ENCODE peak calls at places on chromosomes 2 and 18, in five cellular contexts. One of them, this sample, is unnamed.

GRCh38 chr2:68828887-68829708 is 42.1 kb downstream of the BMP10 start:
- DNase-seq in A549: peak
- DNase-seq in HepG2: peak
- DNase-seq in K562: peak
- DNase-seq in GM12878: no peak
- DNase-seq in this sample: no peak

GRCh38 chr2:59297829-59298228 is 1056.7 kb upstream of the FANCL start:
- DNase-seq in A549: no peak
- DNase-seq in HepG2: no peak
- DNase-seq in K562: no peak
- DNase-seq in GM12878: no peak
- DNase-seq in this sample: no peak

GRCh38 chr18:26777316-26778053 is 88.0 kb downstream of the AQP4 start:
- DNase-seq in A549: no peak
- DNase-seq in HepG2: no peak
- DNase-seq in K562: no peak
- DNase-seq in GM12878: no peak
- DNase-seq in this sample: no peak

GRCh38 chr2:191611614-191612013 is 66.3 kb upstream of the NABP1 start:
- DNase-seq in A549: no peak
- DNase-seq in HepG2: no peak
- DNase-seq in K562: no peak
- DNase-seq in GM12878: no peak
- DNase-seq in this sample: no peak

GRCh38 chr2:111030271-111030891 is 90.3 kb upstream of the BCL2L11 start:
- DNase-seq in A549: no peak
- DNase-seq in HepG2: no peak
- DNase-seq in K562: no peak
- DNase-seq in GM12878: no peak
- DNase-seq in this sample: no peak

GRCh38 chr2:229270551-229271410 is at the start of gene PID1:
- DNase-seq in A549: peak
- DNase-seq in HepG2: no peak
- DNase-seq in K562: no peak
- DNase-seq in GM12878: no peak
- DNase-seq in this sample: no peak

GRCh38 chr2:88307817-88308216 is 137.7 kb downstream of the THNSL2 start:
- DNase-seq in A549: peak
- DNase-seq in HepG2: peak
- DNase-seq in K562: peak
- DNase-seq in GM12878: no peak
- DNase-seq in this sample: no peak

GRCh38 chr2:3159801-3160545 is 217.6 kb downstream of the EIPR1 start:
- DNase-seq in A549: no peak
- DNase-seq in HepG2: no peak
- DNase-seq in K562: no peak
- DNase-seq in GM12878: no peak
- DNase-seq in this sample: no peak

GRCh38 chr2:188678921-188679320 is 295.3 kb upstream of the COL3A1 start:
- DNase-seq in A549: no peak
- DNase-seq in HepG2: no peak
- DNase-seq in K562: no peak
- DNase-seq in GM12878: no peak
- DNase-seq in this sample: no peak

GRCh38 chr18:59015531-59016152 is 124.0 kb upstream of the SEC11C start:
- DNase-seq in A549: no peak
- DNase-seq in HepG2: no peak
- DNase-seq in K562: no peak
- DNase-seq in GM12878: no peak
- DNase-seq in this sample: no peak

GRCh38 chr2:96174251-96175144 is 29.3 kb upstream of the DUSP2 start:
- DNase-seq in A549: peak
- DNase-seq in HepG2: peak
- DNase-seq in K562: peak
- DNase-seq in GM12878: no peak
- DNase-seq in this sample: peak

GRCh38 chr18:13452851-13453524 is 234.4 kb downstream of the LDLRAD4 start:
- DNase-seq in A549: no peak
- DNase-seq in HepG2: no peak
- DNase-seq in K562: no peak
- DNase-seq in GM12878: no peak
- DNase-seq in this sample: no peak

GRCh38 chr18:50737127-50737526 is 82.7 kb downstream of the MRO start:
- DNase-seq in A549: no peak
- DNase-seq in HepG2: peak
- DNase-seq in K562: no peak
- DNase-seq in GM12878: no peak
- DNase-seq in this sample: no peak

GRCh38 chr18:78803104-78803503 is 176.5 kb upstream of the SALL3 start:
- DNase-seq in A549: no peak
- DNase-seq in HepG2: no peak
- DNase-seq in K562: no peak
- DNase-seq in GM12878: no peak
- DNase-seq in this sample: no peak

GRCh38 chr2:218370410-218371063 is 11.5 kb upstream of the SLC11A1 start:
- DNase-seq in A549: no peak
- DNase-seq in HepG2: peak
- DNase-seq in K562: no peak
- DNase-seq in GM12878: no peak
- DNase-seq in this sample: no peak

GRCh38 chr2:26297061-26297460 is 48.9 kb upstream of the SELENOI start:
- DNase-seq in A549: no peak
- DNase-seq in HepG2: no peak
- DNase-seq in K562: no peak
- DNase-seq in GM12878: no peak
- DNase-seq in this sample: no peak

GRCh38 chr18:13608791-13609552 is 117.4 kb downstream of the FAM210A start:
- DNase-seq in A549: no peak
- DNase-seq in HepG2: no peak
- DNase-seq in K562: no peak
- DNase-seq in GM12878: no peak
- DNase-seq in this sample: no peak

GRCh38 chr18:48300463-48300961 is 108.7 kb downstream of the ZBTB7C start:
- DNase-seq in A549: no peak
- DNase-seq in HepG2: no peak
- DNase-seq in K562: peak
- DNase-seq in GM12878: no peak
- DNase-seq in this sample: no peak

GRCh38 chr2:62660582-62661262 is 44.8 kb upstream of the EHBP1 start:
- DNase-seq in A549: no peak
- DNase-seq in HepG2: no peak
- DNase-seq in K562: no peak
- DNase-seq in GM12878: no peak
- DNase-seq in this sample: no peak

GRCh38 chr2:98944786-98945185 is 8.8 kb upstream of the CRACDL start:
- DNase-seq in A549: no peak
- DNase-seq in HepG2: no peak
- DNase-seq in K562: no peak
- DNase-seq in GM12878: no peak
- DNase-seq in this sample: no peak

GRCh38 chr2:74691955-74692354 is 37.9 kb downstream of the SEMA4F start:
- DNase-seq in A549: no peak
- DNase-seq in HepG2: no peak
- DNase-seq in K562: no peak
- DNase-seq in GM12878: no peak
- DNase-seq in this sample: no peak

GRCh38 chr2:74694281-74694680 is 40.2 kb downstream of the SEMA4F start:
- DNase-seq in A549: no peak
- DNase-seq in HepG2: no peak
- DNase-seq in K562: no peak
- DNase-seq in GM12878: no peak
- DNase-seq in this sample: no peak

GRCh38 chr2:74689671-74690070 is 35.6 kb downstream of the SEMA4F start:
- DNase-seq in A549: no peak
- DNase-seq in HepG2: no peak
- DNase-seq in K562: no peak
- DNase-seq in GM12878: no peak
- DNase-seq in this sample: no peak

GRCh38 chr2:74688881-74689280 is 34.8 kb downstream of the SEMA4F start:
- DNase-seq in A549: no peak
- DNase-seq in HepG2: no peak
- DNase-seq in K562: no peak
- DNase-seq in GM12878: no peak
- DNase-seq in this sample: no peak

GRCh38 chr2:74690571-74690970 is 36.5 kb downstream of the SEMA4F start:
- DNase-seq in A549: peak
- DNase-seq in HepG2: peak
- DNase-seq in K562: peak
- DNase-seq in GM12878: peak
- DNase-seq in this sample: no peak
- TF ChIP-seq HDAC2 in A549: no peak
- TF ChIP-seq HDAC2 in HepG2: no peak
- TF ChIP-seq HDAC2 in K562: no peak
- TF ChIP-seq HDAC2 in GM12878: no peak
- TF ChIP-seq HDAC2 in this sample: no peak

DNA sequence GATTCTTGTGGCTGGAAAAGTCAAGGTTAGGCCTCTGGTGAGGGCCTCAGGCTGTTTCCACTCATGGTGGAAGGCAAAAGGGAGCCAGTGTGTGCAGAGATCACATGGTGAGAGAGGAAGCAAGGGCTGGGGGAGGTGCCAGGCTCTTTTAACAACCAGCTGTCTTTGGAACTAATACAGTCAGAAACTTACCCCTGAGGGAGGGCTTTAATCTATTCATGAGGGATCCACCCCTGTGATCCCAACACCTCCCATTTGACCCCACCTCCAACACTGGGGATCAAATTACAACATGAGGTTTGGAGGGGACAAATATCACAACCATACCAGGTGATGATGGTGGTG is 10.9 kb downstream of the POLI start:
- DNase-seq in A549: no peak
- DNase-seq in HepG2: no peak
- DNase-seq in K562: no peak
- DNase-seq in GM12878: no peak
- DNase-seq in this sample: no peak
- TF ChIP-seq HDAC2 in A549: no peak
- TF ChIP-seq HDAC2 in HepG2: no peak
- TF ChIP-seq HDAC2 in K562: no peak
- TF ChIP-seq HDAC2 in GM12878: no peak
- TF ChIP-seq HDAC2 in this sample: no peak

GRCh38 chr2:172467382-172467781 is 40.0 kb downstream of the ITGA6 start:
- DNase-seq in A549: no peak
- DNase-seq in HepG2: no peak
- DNase-seq in K562: no peak
- DNase-seq in GM12878: no peak
- DNase-seq in this sample: no peak
- TF ChIP-seq HDAC2 in A549: no peak
- TF ChIP-seq HDAC2 in HepG2: no peak
- TF ChIP-seq HDAC2 in K562: no peak
- TF ChIP-seq HDAC2 in GM12878: no peak
- TF ChIP-seq HDAC2 in this sample: no peak

GRCh38 chr2:201883559-201883958 is 77.2 kb downstream of the CDK15 start:
- DNase-seq in A549: no peak
- DNase-seq in HepG2: no peak
- DNase-seq in K562: no peak
- DNase-seq in GM12878: no peak
- DNase-seq in this sample: no peak
- TF ChIP-seq HDAC2 in A549: no peak
- TF ChIP-seq HDAC2 in HepG2: no peak
- TF ChIP-seq HDAC2 in K562: no peak
- TF ChIP-seq HDAC2 in GM12878: no peak
- TF ChIP-seq HDAC2 in this sample: no peak

DNA sequence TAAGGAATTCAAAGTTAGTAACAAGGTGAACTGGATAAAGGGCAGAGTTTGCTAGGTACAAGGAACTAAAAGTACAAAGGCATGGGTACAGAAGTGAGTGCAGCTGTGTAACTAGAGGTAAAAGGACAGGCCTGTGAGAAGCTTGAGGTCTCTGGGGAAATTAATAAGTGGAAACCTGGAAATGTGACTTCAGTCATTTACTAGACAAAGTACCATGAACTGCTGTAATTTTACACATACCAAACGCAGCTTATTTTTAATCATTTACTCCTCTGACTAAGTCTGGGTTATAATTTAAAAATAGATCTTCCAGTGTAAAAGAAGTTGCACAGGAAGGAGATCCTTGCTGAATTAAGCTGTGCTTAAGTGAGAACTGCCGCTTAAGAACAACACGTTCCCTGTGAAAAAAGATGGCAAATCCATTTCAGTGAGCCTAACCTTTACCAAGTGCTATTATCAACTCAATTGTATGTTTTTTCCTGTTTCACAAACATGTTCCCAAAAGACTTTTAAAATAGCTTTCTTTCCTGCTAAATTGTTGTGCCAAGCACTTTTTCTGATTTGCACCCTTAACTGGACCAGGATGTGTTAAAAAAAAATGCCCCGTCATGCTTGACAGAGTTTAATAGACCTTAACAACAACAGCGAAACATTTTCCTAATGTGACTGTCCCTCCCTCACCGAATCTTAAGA is 44.3 kb downstream of the CALCRL start:
- DNase-seq in A549: no peak
- DNase-seq in HepG2: no peak
- DNase-seq in K562: no peak
- DNase-seq in GM12878: peak
- DNase-seq in this sample: no peak
- TF ChIP-seq HDAC2 in A549: no peak
- TF ChIP-seq HDAC2 in HepG2: no peak
- TF ChIP-seq HDAC2 in K562: no peak
- TF ChIP-seq HDAC2 in GM12878: no peak
- TF ChIP-seq HDAC2 in this sample: no peak

GRCh38 chr2:18178736-18179349 is 300.4 kb downstream of the KCNS3 start:
- DNase-seq in A549: peak
- DNase-seq in HepG2: peak
- DNase-seq in K562: peak
- DNase-seq in GM12878: peak
- DNase-seq in this sample: peak
- TF ChIP-seq HDAC2 in A549: no peak
- TF ChIP-seq HDAC2 in HepG2: no peak
- TF ChIP-seq HDAC2 in K562: no peak
- TF ChIP-seq HDAC2 in GM12878: no peak
- TF ChIP-seq HDAC2 in this sample: no peak

GRCh38 chr2:170845343-170845742 is 28.7 kb downstream of the GAD1 start:
- DNase-seq in A549: no peak
- DNase-seq in HepG2: no peak
- DNase-seq in K562: peak
- DNase-seq in GM12878: no peak
- DNase-seq in this sample: peak
- TF ChIP-seq HDAC2 in A549: no peak
- TF ChIP-seq HDAC2 in HepG2: no peak
- TF ChIP-seq HDAC2 in K562: no peak
- TF ChIP-seq HDAC2 in GM12878: no peak
- TF ChIP-seq HDAC2 in this sample: no peak

GRCh38 chr2:148459300-148459891 is 185.2 kb upstream of the EPC2 start:
- DNase-seq in A549: no peak
- DNase-seq in HepG2: no peak
- DNase-seq in K562: no peak
- DNase-seq in GM12878: no peak
- DNase-seq in this sample: no peak

GRCh38 chr2:148458171-148458570 is 186.4 kb upstream of the EPC2 start:
- DNase-seq in A549: no peak
- DNase-seq in HepG2: no peak
- DNase-seq in K562: no peak
- DNase-seq in GM12878: no peak
- DNase-seq in this sample: no peak

DNA sequence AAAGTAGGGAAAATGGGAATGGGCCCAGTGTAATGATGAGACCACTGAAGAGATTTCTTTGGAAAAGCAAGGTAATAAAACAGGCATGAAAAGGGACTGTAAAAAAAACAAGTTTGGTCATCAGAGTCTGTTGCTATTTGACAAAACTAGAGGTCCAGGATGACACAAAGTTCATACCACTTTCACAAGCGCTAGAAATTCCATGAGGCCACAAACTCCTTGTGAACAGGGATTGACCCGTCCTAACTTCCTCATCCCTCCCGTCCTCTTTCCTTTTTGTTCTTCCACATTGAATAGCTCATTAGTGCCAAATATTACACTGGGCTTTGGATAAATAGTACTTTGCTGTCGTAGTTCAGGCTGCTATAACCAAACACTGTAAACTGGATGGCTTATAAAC is 188.8 kb upstream of the EPC2 start:
- DNase-seq in A549: no peak
- DNase-seq in HepG2: peak
- DNase-seq in K562: no peak
- DNase-seq in GM12878: no peak
- DNase-seq in this sample: no peak
- TF ChIP-seq HDAC2 in A549: no peak
- TF ChIP-seq HDAC2 in HepG2: no peak
- TF ChIP-seq HDAC2 in K562: no peak
- TF ChIP-seq HDAC2 in GM12878: no peak
- TF ChIP-seq HDAC2 in this sample: no peak

This sample was measured in H1.